ENCODE peak calls at places on chromosomes 2 and 18, in six cellular contexts. S is endothelial cell, F is pancreas, L is GM23338, U is astrocyte, A is IMR-90. O is an unnamed sample.

GRCh38 chr2:239401450-239402227 is 819 bp upstream of the HDAC4 start:
- DNase-seq in S (peak; percentile 92), F (peak; percentile 96), L (peak; percentile 94), U (peak; percentile 83), A (peak; percentile 91), O (peak; percentile 96)

GRCh38 chr2:41038408-41038807 is 586.5 kb upstream of the SLC8A1 start:
- DNase-seq in S (no peak), F (no peak), L (no peak), U (peak; percentile 10), A (peak; percentile 40), O (no peak)

GRCh38 chr2:37555457-37555856 is 116.0 kb downstream of the CDC42EP3 start:
- DNase-seq in S (no peak), F (no peak), L (no peak), U (no peak), A (no peak), O (no peak)

GRCh38 chr2:21317131-21317530 is 193.4 kb downstream of the TDRD15 start:
- DNase-seq in S (peak; percentile 49), F (peak; percentile 41), L (peak; percentile 75), U (no peak), A (peak; percentile 8), O (no peak)

GRCh38 chr2:127733816-127734537 is 32.7 kb downstream of the SFT2D3 start:
- DNase-seq in S (no peak), F (no peak), L (no peak), U (peak; percentile 53), A (peak; percentile 21), O (no peak)

GRCh38 chr18:56162316-56162715 is 476.1 kb downstream of the TXNL1 start:
- DNase-seq in S (no peak), F (no peak), L (no peak), U (no peak), A (peak; percentile 33), O (no peak)

GRCh38 chr2:171319164-171319810 is 114.5 kb downstream of the METTL8 start:
- DNase-seq in S (no peak), F (no peak), L (peak; percentile 84), U (peak; percentile 70), A (peak; percentile 68), O (no peak)

GRCh38 chr2:135258193-135258592 is 206.1 kb downstream of the RAB3GAP1 start:
- DNase-seq in S (no peak), F (no peak), L (peak; percentile 28), U (no peak), A (no peak), O (no peak)

GRCh38 chr18:26765498-26765897 is 100.0 kb downstream of the AQP4 start:
- DNase-seq in S (no peak), F (no peak), L (no peak), U (no peak), A (no peak), O (no peak)

GRCh38 chr18:8324343-8325065 is 284.7 kb upstream of the RAB12 start:
- DNase-seq in S (no peak), F (no peak), L (peak; percentile 33), U (no peak), A (no peak), O (no peak)

GRCh38 chr2:68901199-68901515 is 30.0 kb upstream of the BMP10 start:
- DNase-seq in S (no peak), F (no peak), L (peak; percentile 73), U (no peak), A (peak; percentile 42), O (no peak)

GRCh38 chr2:224009605-224010330 is 29.3 kb downstream of the SERPINE2 start:
- DNase-seq in S (no peak), F (no peak), L (no peak), U (peak; percentile 38), A (peak; percentile 34), O (no peak)

GRCh38 chr2:66494708-66495107 is 59.8 kb downstream of the MEIS1 start:
- DNase-seq in S (no peak), F (peak; percentile 75), L (no peak), U (peak; percentile 89), A (peak; percentile 96), O (no peak)

GRCh38 chr2:31996571-31997150 is 14.1 kb downstream of the MEMO1 start:
- DNase-seq in S (no peak), F (no peak), L (no peak), U (no peak), A (no peak), O (no peak)

GRCh38 chr2:205403244-205403845 is 279.0 kb upstream of the NRP2 start:
- DNase-seq in S (no peak), F (no peak), L (no peak), U (peak; percentile 93), A (peak; percentile 84), O (no peak)

GRCh38 chr2:174350018-174350417 is 15.3 kb downstream of the SP9 start:
- DNase-seq in S (no peak), F (no peak), L (peak; percentile 66), U (no peak), A (peak; percentile 22), O (no peak)

GRCh38 chr18:37533647-37534565 is 31.7 kb downstream of the CELF4 start:
- DNase-seq in S (no peak), F (no peak), L (peak; percentile 76), U (no peak), A (no peak), O (no peak)
- TF ChIP-seq CTCF in S (peak; percentile 36), F (no peak), L (peak; percentile 62), U (no peak), A (no peak), O (peak; percentile 30)

DNA sequence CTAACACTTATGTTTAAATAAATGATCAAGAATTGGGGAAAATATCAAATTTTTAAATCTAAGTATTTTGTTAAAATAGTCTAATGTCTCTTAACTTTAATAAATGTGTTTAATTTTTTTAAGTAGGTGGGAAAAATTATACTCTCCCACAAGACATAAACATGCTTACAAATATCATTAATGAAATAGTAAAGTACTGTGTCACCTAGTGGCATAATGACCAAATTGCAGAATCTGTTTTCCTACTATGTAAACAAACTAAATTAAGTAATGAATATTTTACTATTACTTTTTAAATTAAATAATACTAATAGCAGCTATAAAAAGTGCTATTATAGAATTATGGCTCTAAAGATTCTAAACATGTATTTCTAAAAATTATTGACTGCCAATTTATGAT is 52.0 kb upstream of the CHAC2 start:
- DNase-seq in S (no peak), F (no peak), L (peak; percentile 26), U (no peak), A (no peak), O (no peak)
- TF ChIP-seq CTCF in S (peak; percentile 68), F (no peak), L (no peak), U (peak; percentile 24), A (peak; percentile 36), O (peak; percentile 72)

GRCh38 chr2:162574615-162575452 is 230.9 kb downstream of the GCA start:
- DNase-seq in S (no peak), F (peak; percentile 29), L (no peak), U (no peak), A (no peak), O (no peak)
- TF ChIP-seq CTCF in S (no peak), F (no peak), L (no peak), U (no peak), A (no peak), O (no peak)

GRCh38 chr18:73774836-73775509 is 372.7 kb downstream of the FBXO15 start:
- DNase-seq in S (no peak), F (peak; percentile 41), L (peak; percentile 37), U (no peak), A (no peak), O (no peak)
- TF ChIP-seq CTCF in S (no peak), F (no peak), L (peak; percentile 49), U (no peak), A (no peak), O (no peak)

GRCh38 chr2:219638948-219639341 is 11.5 kb downstream of the SLC4A3 start:
- DNase-seq in S (no peak), F (no peak), L (no peak), U (no peak), A (no peak), O (no peak)

GRCh38 chr2:219636941-219637841 is 9.8 kb downstream of the SLC4A3 start:
- DNase-seq in S (no peak), F (no peak), L (no peak), U (no peak), A (no peak), O (no peak)

GRCh38 chr2:219637842-219638185 is 10.4 kb downstream of the SLC4A3 start:
- DNase-seq in S (no peak), F (no peak), L (no peak), U (no peak), A (no peak), O (no peak)

GRCh38 chr2:219639356-219639755 is 11.9 kb downstream of the SLC4A3 start:
- DNase-seq in S (no peak), F (no peak), L (no peak), U (no peak), A (no peak), O (no peak)

DNA sequence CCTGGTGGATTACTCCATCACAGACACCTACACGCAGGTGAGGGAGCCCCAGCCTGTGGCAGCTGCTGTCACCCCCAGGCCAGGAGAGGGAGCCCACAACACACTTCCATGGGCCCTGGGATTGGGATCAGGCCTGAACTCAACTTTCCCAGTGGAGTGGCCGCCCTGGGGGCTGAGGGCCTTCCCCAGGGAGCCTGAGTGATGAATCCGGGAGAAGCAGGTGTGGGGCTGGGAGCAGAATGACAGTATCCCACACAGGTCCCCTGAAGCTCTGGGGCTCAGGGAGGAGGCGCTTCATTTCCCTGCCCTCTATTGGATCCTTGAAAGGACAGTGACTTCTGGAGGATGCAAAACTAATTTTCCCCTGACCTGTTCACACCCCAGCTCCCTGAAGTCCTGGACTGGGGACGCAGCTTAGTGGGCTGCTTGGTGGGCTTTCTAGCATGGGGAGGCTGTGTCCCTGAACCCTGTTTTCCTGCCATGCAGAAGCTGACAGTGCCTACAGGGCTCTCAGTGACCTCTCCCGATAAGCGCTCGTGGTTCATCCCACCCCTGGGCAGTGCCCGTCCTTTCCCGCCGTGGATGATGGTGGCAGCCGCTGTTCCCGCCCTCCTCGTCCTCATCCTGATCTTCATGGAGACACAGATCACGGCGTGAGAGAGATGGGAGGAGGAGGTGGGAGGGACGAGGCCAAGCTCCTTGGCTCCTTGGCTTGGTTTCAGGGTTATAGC is 11.0 kb downstream of the SLC4A3 start:
- DNase-seq in S (no peak), F (no peak), L (peak; percentile 59), U (no peak), A (no peak), O (no peak)
- TF ChIP-seq CTCF in S (no peak), F (no peak), L (peak; percentile 76), U (no peak), A (peak; percentile 12), O (no peak)

DNA sequence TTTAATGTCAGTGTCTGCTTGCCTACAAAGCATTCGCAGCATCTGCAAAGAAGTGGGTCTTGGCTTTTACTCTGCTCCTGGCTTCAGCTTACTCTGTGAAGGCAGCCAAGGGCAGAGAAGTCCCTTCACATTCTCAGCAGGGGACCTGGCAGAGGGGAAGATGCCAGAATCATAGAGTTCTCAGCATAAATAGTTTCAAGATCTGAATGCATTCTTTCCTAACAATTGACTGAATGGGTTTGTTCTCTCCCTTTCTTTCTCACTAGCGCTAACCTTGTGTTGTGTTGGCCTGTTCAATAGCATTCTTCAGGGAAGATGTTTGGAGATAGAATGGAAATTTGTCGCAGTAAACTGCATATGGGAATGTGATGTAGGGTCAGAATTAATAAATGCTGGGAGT is 106.9 kb downstream of the FARSB start:
- DNase-seq in S (no peak), F (no peak), L (peak; percentile 87), U (peak; percentile 11), A (no peak), O (no peak)
- TF ChIP-seq CTCF in S (no peak), F (no peak), L (no peak), U (no peak), A (no peak), O (no peak)

O was measured in mesothelial cell of epicardium.